ENCODE peak calls at places on chromosomes 2 and 18, in eight cellular contexts. K is aorta; X is ureter; G is activated T-helper 1 cell treated with Interleukin-2 at 50 U/mL for 16 hours; N is HS-5; D is CD4-positive, alpha-beta T cell; F is stimulated activated naive CD8-positive, alpha-beta T cell treated with anti-CD3 and anti-CD28 coated beads, Interleukin-15, amount 100 ng/mL, for 72 hours; U is GM12891. B is an unnamed sample.

GRCh38 chr2:120262761-120263428 is 10.2 kb downstream of the RALB start:
- DNase-seq in K (no peak), X (no peak), G (no peak), N (no peak), D (no peak), F (no peak), U (no peak), B (no peak)

GRCh38 chr2:210568108-210568507 is 11.7 kb downstream of the CPS1 start:
- DNase-seq in K (no peak), X (no peak), G (no peak), N (no peak), D (no peak), F (no peak), U (no peak), B (no peak)

GRCh38 chr18:23033079-23033478 is 100.0 kb downstream of the RBBP8 start:
- DNase-seq in K (no peak), X (no peak), G (no peak), N (no peak), D (no peak), F (no peak), U (no peak), B (no peak)

GRCh38 chr2:120892967-120893667 is 157.4 kb downstream of the GLI2 start:
- DNase-seq in K (peak; percentile 70), X (no peak), G (no peak), N (no peak), D (no peak), F (no peak), U (no peak), B (no peak)

GRCh38 chr2:8177550-8177949 is 504.3 kb upstream of the ID2 start:
- DNase-seq in K (no peak), X (no peak), G (no peak), N (no peak), D (no peak), F (no peak), U (no peak), B (no peak)

GRCh38 chr2:202238234-202239197 is at the start of gene SUMO1:
- DNase-seq in K (peak; percentile 98), X (peak; percentile 92), G (peak; percentile 87), N (peak; percentile 63), D (peak; percentile 91), F (peak; percentile 91), U (peak; percentile 86), B (peak; percentile 95)

GRCh38 chr2:203412555-203413331 is 84.5 kb downstream of the ABI2 start:
- DNase-seq in K (no peak), X (no peak), G (no peak), N (no peak), D (no peak), F (no peak), U (no peak), B (no peak)

GRCh38 chr2:191039616-191040015 is 25.6 kb upstream of the STAT1 start:
- DNase-seq in K (no peak), X (no peak), G (no peak), N (no peak), D (no peak), F (no peak), U (no peak), B (no peak)

GRCh38 chr2:177147093-177147694 is 65.4 kb upstream of the HNRNPA3 start:
- DNase-seq in K (no peak), X (no peak), G (no peak), N (peak; percentile 53), D (no peak), F (no peak), U (no peak), B (peak; percentile 54)

GRCh38 chr2:212227755-212228154 is 310.8 kb downstream of the ERBB4 start:
- DNase-seq in K (no peak), X (no peak), G (no peak), N (peak; percentile 84), D (no peak), F (no peak), U (no peak), B (no peak)

GRCh38 chr2:232937278-232937906 is 67.3 kb downstream of the SNORC start:
- DNase-seq in K (no peak), X (no peak), G (no peak), N (peak; percentile 3), D (no peak), F (no peak), U (no peak), B (no peak)

GRCh38 chr18:48404707-48405106 is 4.5 kb downstream of the ZBTB7C start:
- DNase-seq in K (no peak), X (no peak), G (no peak), N (no peak), D (no peak), F (no peak), U (no peak), B (no peak)

GRCh38 chr2:171159326-171160118 is 1.2 kb downstream of the TLK1 start:
- DNase-seq in K (peak; percentile 82), X (peak; percentile 52), G (peak; percentile 23), N (no peak), D (peak; percentile 41), F (peak; percentile 58), U (peak; percentile 13), B (peak; percentile 49)

GRCh38 chr2:239194731-239195317 is 206.0 kb downstream of the HDAC4 start:
- DNase-seq in K (peak; percentile 68), X (peak; percentile 32), G (no peak), N (no peak), D (no peak), F (no peak), U (no peak), B (no peak)

GRCh38 chr2:70431948-70432347 is 121.7 kb downstream of the TGFA start:
- DNase-seq in K (no peak), X (no peak), G (no peak), N (no peak), D (no peak), F (no peak), U (no peak), B (no peak)

GRCh38 chr2:15776629-15776919 is 163.8 kb upstream of the MYCN start:
- DNase-seq in K (no peak), X (no peak), G (no peak), N (no peak), D (no peak), F (no peak), U (no peak), B (no peak)

GRCh38 chr2:80073134-80073561 is 231.4 kb downstream of the LRRTM1 start:
- DNase-seq in K (no peak), X (no peak), G (no peak), N (peak; percentile 49), D (no peak), F (no peak), U (peak; percentile 10), B (peak; percentile 49)

GRCh38 chr2:120253021-120253882 is 600 bp downstream of the RALB start:
- DNase-seq in K (peak; percentile 90), X (peak; percentile 84), G (peak; percentile 28), N (peak; percentile 69), D (peak; percentile 22), F (peak; percentile 42), U (peak; percentile 50), B (peak; percentile 72)

GRCh38 chr2:233816334-233816733 is 38.0 kb downstream of the HJURP start:
- DNase-seq in K (peak; percentile 26), X (no peak), G (no peak), N (no peak), D (no peak), F (no peak), U (no peak), B (no peak)

GRCh38 chr2:149365826-149366583 is 35.6 kb downstream of the LYPD6 start:
- DNase-seq in K (no peak), X (no peak), G (no peak), N (peak; percentile 61), D (no peak), F (no peak), U (no peak), B (no peak)

GRCh38 chr18:4241218-4241617 is 213.9 kb downstream of the DLGAP1 start:
- DNase-seq in K (no peak), X (no peak), G (no peak), N (no peak), D (no peak), F (no peak), U (no peak), B (no peak)

B was measured in GM13976.